ENCODE peak calls at places on chromosomes 1 and 21, in five cellular contexts. V is stomach, M is HCT116, Z is K562, I is spleen. P is an unnamed sample. For H3K9me3, the result is how much of the 10 kb centered on the place peaks cover.

GRCh38 chr1:14439015-14439414 is 159.5 kb upstream of the KAZN start:
- DNase-seq in I (no peak), Z (no peak), V (no peak), M (no peak), P (no peak)

GRCh38 chr21:17427831-17428483 is 84.9 kb upstream of the CXADR start:
- DNase-seq in I (no peak), Z (no peak), V (no peak), M (no peak), P (no peak)

GRCh38 chr1:241639653-241640148 is 468 bp downstream of the CHML start:
- DNase-seq in Z (peak), I (peak), M (no peak), V (no peak), P (peak)

GRCh38 chr1:206899717-206900116 is 2.5 kb downstream of the IL24 start:
- DNase-seq in V (no peak), M (no peak), Z (no peak), I (no peak), P (no peak)

GRCh38 chr1:41919764-41920397 is 1.2 kb upstream of the HIVEP3 start:
- DNase-seq in V (peak), Z (peak), I (peak), M (no peak), P (peak)

GRCh38 chr1:223639333-223639749 is 26.2 kb downstream of the CAPN8 start:
- DNase-seq in M (no peak), Z (no peak), I (no peak), V (no peak), P (peak)

GRCh38 chr1:84217239-84217638 is 73.2 kb downstream of the PRKACB start:
- DNase-seq in I (no peak), V (no peak), Z (no peak), M (no peak), P (no peak)

GRCh38 chr1:118340928-118341905 is 156.2 kb upstream of the SPAG17 start:
- DNase-seq in V (no peak), I (no peak), Z (no peak), M (no peak), P (no peak)

GRCh38 chr1:219523411-219523810 is 89.5 kb downstream of the ZC3H11B start:
- DNase-seq in V (no peak), I (no peak), Z (no peak), M (no peak), P (no peak)

GRCh38 chr1:203206116-203206687 is 19.7 kb upstream of the CHI3L1 start:
- DNase-seq in V (no peak), I (no peak), M (no peak), Z (no peak), P (no peak)

GRCh38 chr1:205870236-205870635 is 20.3 kb upstream of the PM20D1 start:
- DNase-seq in Z (no peak), V (no peak), I (no peak), M (no peak), P (no peak)

GRCh38 chr1:182766881-182767645 is 22.5 kb upstream of the NPL start:
- DNase-seq in V (no peak), Z (no peak), I (no peak), M (no peak), P (no peak)

GRCh38 chr21:15241997-15242767 is 177.4 kb upstream of the NRIP1 start:
- DNase-seq in Z (no peak), V (no peak), I (no peak), M (no peak), P (no peak)

GRCh38 chr1:155981266-155982088 is 3.1 kb upstream of the ARHGEF2 start:
- DNase-seq in M (no peak), V (no peak), I (peak), Z (no peak), P (no peak)

GRCh38 chr1:180586671-180587155 is 27.9 kb downstream of the OVAAL start:
- DNase-seq in I (no peak), Z (no peak), M (no peak), V (peak), P (no peak)

GRCh38 chr21:24856326-24856725 is 751.0 kb downstream of the MRPL39 start:
- DNase-seq in I (no peak), Z (no peak), V (no peak), M (no peak), P (no peak)

GRCh38 chr1:193971595-193971994 is 785.2 kb upstream of the B3GALT2 start:
- DNase-seq in M (no peak), I (no peak), V (no peak), Z (no peak), P (no peak)

GRCh38 chr1:91535441-91535840 is 34.8 kb downstream of the CDC7 start:
- DNase-seq in M (no peak), I (no peak), Z (no peak), V (no peak), P (no peak)

GRCh38 chr1:23555949-23556640 is 3.2 kb downstream of the ID3 start:
- DNase-seq in V (no peak), I (no peak), Z (no peak), M (peak), P (no peak)

GRCh38 chr1:77336730-77337129 is 54.9 kb downstream of the AK5 start:
- DNase-seq in M (no peak), Z (no peak), V (no peak), I (no peak), P (no peak)

GRCh38 chr1:206540044-206540758 is 32.9 kb downstream of the RASSF5 start:
- DNase-seq in V (peak), Z (no peak), M (no peak), I (peak), P (peak)

GRCh38 chr1:110106013-110106941 is 6.0 kb upstream of the UBL4B start:
- DNase-seq in M (peak), V (peak), I (peak), Z (peak), P (no peak)

GRCh38 chr1:58842941-58843340 is 59.1 kb upstream of the JUN start:
- DNase-seq in V (no peak), M (no peak), Z (no peak), I (no peak), P (no peak)

GRCh38 chr1:25661043-25661807 is 44.6 kb downstream of the MAN1C1 start:
- DNase-seq in V (peak), I (no peak), Z (no peak), M (no peak), P (peak)

GRCh38 chr21:40846057-40846456 is 901 bp downstream of the DSCAM start:
- DNase-seq in M (no peak), V (no peak), Z (no peak), I (no peak), P (no peak)

GRCh38 chr21:18369115-18369514 is 34.5 kb downstream of the TMPRSS15 start:
- DNase-seq in V (no peak), I (no peak), Z (no peak), M (no peak), P (no peak)

GRCh38 chr1:7186382-7187120 is 401.3 kb downstream of the CAMTA1 start:
- DNase-seq in M (no peak), Z (no peak), V (no peak), I (no peak), P (no peak)

GRCh38 chr1:16324456-16324890 is 27.8 kb downstream of the FBXO42 start:
- DNase-seq in V (no peak), M (peak), I (no peak), Z (no peak), P (no peak)

GRCh38 chr1:16300436-16300835 is 51.8 kb downstream of the FBXO42 start:
- DNase-seq in I (no peak), M (no peak), V (no peak), Z (no peak), P (no peak)

GRCh38 chr1:206808615-206809014 is 36.3 kb upstream of the IL10 start:
- DNase-seq in I (no peak), Z (peak), V (no peak), M (no peak), P (no peak)

GRCh38 chr1:22039594-22040347 is 12.7 kb upstream of the CDC42 start:
- DNase-seq in M (no peak), Z (peak), V (peak), I (peak), P (peak)

GRCh38 chr1:203342192-203342940 is 8.6 kb downstream of the FMOD start:
- DNase-seq in M (peak), V (peak), I (no peak), Z (peak), P (peak)

GRCh38 chr1:147768582-147768981 is 8.2 kb upstream of the GJA5 start:
- DNase-seq in M (no peak), I (no peak), V (no peak), Z (no peak), P (no peak)

GRCh38 chr1:147771216-147772125 is 11.1 kb upstream of the GJA5 start:
- DNase-seq in M (no peak), V (no peak), Z (no peak), I (no peak), P (no peak)

GRCh38 chr1:147772540-147772939 is 12.1 kb upstream of the GJA5 start:
- DNase-seq in I (no peak), M (no peak), Z (no peak), V (no peak), P (no peak)

GRCh38 chr1:147769107-147769506 is 8.7 kb upstream of the GJA5 start:
- DNase-seq in I (no peak), Z (no peak), M (no peak), V (no peak), P (no peak)

DNA sequence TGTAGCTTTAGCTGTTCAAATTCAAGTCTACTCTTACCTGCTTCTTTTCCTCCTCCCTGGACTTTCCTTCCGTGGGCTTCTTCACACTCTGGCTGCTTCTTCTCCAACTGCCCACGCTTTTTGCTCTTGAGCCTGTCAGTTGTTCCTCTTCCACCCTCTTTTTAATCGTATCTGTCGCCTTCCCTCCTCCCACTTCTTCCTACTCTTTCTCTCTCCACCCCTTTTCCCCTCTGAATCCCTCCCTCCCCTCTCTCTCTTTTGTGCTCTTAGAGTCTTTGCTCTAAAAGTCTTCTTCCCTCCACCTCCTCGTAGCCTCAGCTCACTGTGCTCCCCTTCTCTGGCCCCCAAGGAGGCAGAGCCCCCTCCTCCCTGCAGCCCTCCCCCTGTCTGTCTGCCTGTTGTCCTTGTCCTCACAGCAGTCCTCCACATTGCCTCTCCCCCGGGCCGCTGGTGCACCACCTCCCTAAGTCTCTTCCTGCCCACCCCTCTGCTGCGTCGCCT is 12.9 kb upstream of the GJA5 start:
- DNase-seq in M (no peak), V (no peak), Z (no peak), I (no peak), P (peak)
- H3K9me3 ChIP-seq in M (under half), V (under half), Z (under half), I (under half), P (under half)

DNA sequence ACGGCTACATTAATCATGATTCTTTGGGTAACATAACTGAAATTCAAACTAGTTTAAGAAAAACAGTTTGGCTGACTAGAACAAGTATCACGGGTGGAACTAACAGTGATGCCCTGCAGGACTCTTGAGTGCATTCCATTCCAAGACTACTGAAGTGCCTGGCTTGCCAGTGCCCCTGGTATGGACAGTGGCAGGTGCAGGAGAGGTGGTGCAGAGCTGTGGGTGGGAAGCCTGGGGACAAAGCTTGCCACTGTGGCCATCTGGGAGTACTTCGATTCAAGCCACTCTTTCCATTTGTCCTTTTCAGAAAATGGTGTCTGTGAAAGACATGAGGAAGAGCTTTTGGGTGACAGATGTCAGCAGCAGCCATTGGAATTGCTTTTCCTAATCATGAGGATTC is 166.5 kb downstream of the RRAGC start:
- DNase-seq in I (no peak), V (no peak), Z (no peak), M (no peak), P (no peak)
- H3K27ac ChIP-seq in I (no peak), V (no peak), Z (no peak), M (no peak), P (no peak)

GRCh38 chr1:66373072-66373685 is 160.8 kb upstream of the SGIP1 start:
- DNase-seq in I (no peak), Z (no peak), V (no peak), M (no peak), P (no peak)

GRCh38 chr1:66375125-66375524 is 158.8 kb upstream of the SGIP1 start:
- DNase-seq in M (no peak), I (no peak), V (no peak), Z (no peak), P (no peak)

GRCh38 chr1:66372522-66373071 is 161.4 kb upstream of the SGIP1 start:
- DNase-seq in V (no peak), Z (no peak), M (no peak), I (no peak), P (no peak)

GRCh38 chr1:66374561-66375111 is 159.3 kb upstream of the SGIP1 start:
- DNase-seq in V (no peak), I (no peak), M (no peak), Z (no peak), P (no peak)

GRCh38 chr1:66374148-66374547 is 159.8 kb upstream of the SGIP1 start:
- DNase-seq in M (no peak), V (no peak), I (no peak), Z (no peak), P (no peak)
- TF ChIP-seq POLR2AphosphoS5 in M (no peak), V (no peak), I (no peak), Z (no peak), P (no peak)

DNA sequence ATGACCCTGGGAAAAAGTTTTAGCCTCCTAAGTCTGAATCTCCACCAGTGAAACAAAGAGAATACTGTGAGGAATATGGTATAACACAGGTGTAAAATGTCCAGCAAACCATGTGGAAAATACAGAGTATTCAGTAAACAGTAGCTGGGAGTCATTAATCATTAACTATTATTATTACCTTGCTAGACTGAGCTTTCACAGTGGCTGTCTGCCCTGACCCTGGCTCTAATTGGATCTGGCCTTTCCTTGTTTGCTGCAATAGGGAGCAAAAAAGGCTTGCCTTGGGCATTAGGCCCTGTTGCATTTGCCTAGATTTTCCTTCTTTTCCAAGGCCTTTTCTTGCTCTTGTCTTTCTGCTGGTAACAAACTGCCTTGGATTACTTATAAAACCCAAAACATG is 179.1 kb upstream of the BEND5 start:
- DNase-seq in I (no peak), M (no peak), Z (no peak), V (no peak), P (no peak)
- H3K9me3 ChIP-seq in I (under half), M (under half), Z (under half), V (under half), P (under half)

GRCh38 chr1:225532240-225532944 is 104.6 kb upstream of the LBR start:
- DNase-seq in M (no peak), I (no peak), Z (no peak), V (no peak), P (no peak)
- H3K27ac ChIP-seq in M (no peak), I (no peak), Z (no peak), V (no peak), P (no peak)

GRCh38 chr1:227759345-227760300 is 24.4 kb downstream of the SNAP47 start:
- DNase-seq in V (no peak), Z (no peak), M (no peak), I (peak), P (no peak)
- TF ChIP-seq POLR2AphosphoS5 in V (no peak), Z (no peak), M (no peak), I (no peak), P (no peak)

GRCh38 chr1:51534447-51534846 is 15.4 kb upstream of the EPS15 start:
- DNase-seq in M (no peak), V (no peak), I (no peak), Z (no peak), P (no peak)
- H3K9me3 ChIP-seq in M (under half), V (under half), I (under half), Z (under half), P (under half)

DNA sequence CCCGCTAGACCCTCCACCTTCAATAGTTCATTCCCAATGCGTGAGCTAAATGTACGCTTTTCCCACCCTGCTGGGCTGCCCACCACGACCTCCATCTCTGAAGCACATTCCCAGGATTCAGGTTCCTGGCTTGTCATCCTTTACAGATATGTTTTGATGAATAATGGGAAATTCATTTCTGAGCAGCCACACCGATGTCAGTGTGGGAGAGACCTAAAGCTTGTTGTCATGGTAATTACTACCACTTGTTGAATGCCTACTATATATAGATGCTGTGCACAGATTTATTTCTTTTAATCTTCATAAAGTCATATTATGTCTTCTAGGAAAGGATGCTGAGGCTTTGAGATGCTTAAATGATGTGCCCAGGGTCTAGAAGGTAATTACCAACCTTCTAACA is 8.0 kb downstream of the RCSD1 start:
- DNase-seq in Z (no peak), M (no peak), V (no peak), I (no peak), P (no peak)
- H3K27ac ChIP-seq in Z (no peak), M (no peak), V (no peak), I (no peak), P (peak)

DNA sequence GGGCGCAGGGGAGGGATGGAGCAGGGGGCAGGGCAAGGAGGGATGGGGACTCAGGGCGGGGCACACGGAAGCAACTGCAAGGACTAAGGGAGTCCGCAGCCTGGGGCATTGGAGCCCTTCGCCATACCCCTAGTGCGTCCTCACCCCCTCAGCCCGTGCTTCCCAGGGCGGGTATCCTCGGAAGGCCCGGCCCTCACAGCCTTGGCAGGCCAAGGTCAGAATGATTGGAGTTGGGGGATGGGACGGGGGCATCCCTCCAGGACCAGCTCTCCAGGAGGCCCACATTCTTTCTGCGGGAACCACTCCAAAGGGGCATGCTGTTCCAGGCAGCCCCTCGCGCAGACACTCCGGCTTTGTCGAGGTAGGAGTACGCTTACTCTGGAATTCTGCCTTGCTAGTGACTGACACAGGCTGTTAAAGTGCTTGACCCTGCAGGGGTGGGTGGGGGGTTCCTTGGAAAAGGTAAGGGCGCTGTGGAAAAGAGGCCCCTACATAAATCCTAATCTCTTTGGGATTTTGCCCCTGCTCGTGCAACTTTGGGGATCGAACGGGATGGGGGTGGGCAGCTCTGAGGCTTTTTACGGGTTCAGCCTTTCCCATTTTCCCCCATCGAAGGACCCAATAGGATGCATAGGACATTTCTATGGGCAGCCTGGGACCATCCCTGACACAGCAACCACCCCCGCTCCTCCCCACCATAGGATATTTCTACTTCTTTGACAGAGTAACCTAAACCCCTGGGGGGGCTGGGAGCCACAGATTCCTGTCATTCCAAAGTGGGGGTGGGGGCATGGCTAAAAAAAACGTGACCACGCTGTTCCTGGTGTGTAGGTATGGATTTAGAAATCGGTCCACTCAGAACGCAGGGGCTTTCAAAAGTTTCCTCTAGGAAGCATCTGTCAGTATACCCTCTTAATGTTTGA is 744 bp upstream of the TRIM11 start:
- DNase-seq in I (peak), Z (no peak), M (no peak), V (no peak), P (no peak)
- TF ChIP-seq POLR2AphosphoS5 in I (no peak), Z (no peak), M (no peak), V (no peak), P (no peak)

P was measured in upper lobe of left lung.